ENCODE peak calls at places on chromosomes 16 and 17, in four cellular contexts. G is MM.1S, B is HCT116, C is pancreas. F is an unnamed sample.

GRCh38 chr17:82065193-82065637 is 389 bp downstream of the DUS1L start:
- DNase-seq in C (no peak), B (no peak), G (peak; percentile 19), F (no peak)

GRCh38 chr17:55717898-55718735 is 4.5 kb downstream of the TMEM100 start:
- DNase-seq in C (peak; percentile 82), B (peak; percentile 65), G (peak; percentile 72), F (peak; percentile 79)

GRCh38 chr16:31513126-31513525 is 4.9 kb upstream of the RUSF1 start:
- DNase-seq in C (no peak), G (no peak), B (no peak), F (no peak)

GRCh38 chr16:2296662-2297505 is 29.0 kb upstream of the RNPS1 start:
- DNase-seq in C (peak; percentile 72), B (peak; percentile 8), G (peak; percentile 17), F (peak; percentile 18)

GRCh38 chr17:44069974-44070454 is 521 bp upstream of the G6PC3 start:
- DNase-seq in B (peak; percentile 36), G (no peak), C (no peak), F (no peak)

GRCh38 chr17:80946449-80946848 is 45.2 kb upstream of the CHMP6 start:
- DNase-seq in C (peak; percentile 7), B (no peak), G (no peak), F (no peak)

GRCh38 chr17:15998031-15998574 is 1.4 kb downstream of the ZSWIM7 start:
- DNase-seq in C (no peak), G (no peak), B (no peak), F (no peak)

GRCh38 chr16:3467920-3468319 is 24.4 kb downstream of the NAA60 start:
- DNase-seq in G (no peak), C (no peak), B (no peak), F (no peak)

GRCh38 chr16:3536271-3536671 is 35.5 kb downstream of the CLUAP1 start:
- DNase-seq in G (no peak), B (no peak), C (no peak), F (no peak)

GRCh38 chr17:69819316-69820087 is 255.5 kb upstream of the KCNJ16 start:
- DNase-seq in C (no peak), G (no peak), B (no peak), F (no peak)

GRCh38 chr17:13931752-13932477 is 137.4 kb upstream of the COX10 start:
- DNase-seq in B (no peak), G (no peak), C (no peak), F (no peak)

GRCh38 chr17:50865060-50865867 is 890 bp downstream of the TOB1 start:
- DNase-seq in B (peak; percentile 34), G (peak; percentile 61), C (peak; percentile 86), F (peak; percentile 26)

GRCh38 chr16:16062023-16062932 is 112.9 kb downstream of the ABCC1 start:
- DNase-seq in C (no peak), G (no peak), B (no peak), F (no peak)

GRCh38 chr17:9928601-9929341 is 23.7 kb upstream of the RCVRN start:
- DNase-seq in B (peak; percentile 66), C (no peak), G (no peak), F (peak; percentile 37)

GRCh38 chr16:53502331-53503269 is at the start of gene AKTIP:
- DNase-seq in C (peak; percentile 91), G (peak; percentile 72), B (no peak), F (no peak)

GRCh38 chr16:67155305-67156145 is 4.2 kb downstream of the TRADD start:
- DNase-seq in G (peak; percentile 77), C (peak; percentile 95), B (no peak), F (peak; percentile 84)

GRCh38 chr16:70779361-70779760 is 21.6 kb downstream of the VAC14 start:
- DNase-seq in B (no peak), C (no peak), G (no peak), F (no peak)

GRCh38 chr16:68417711-68418301 is 30.5 kb downstream of the SMPD3 start:
- DNase-seq in C (peak; percentile 75), G (peak; percentile 92), B (no peak), F (no peak)

GRCh38 chr16:74184839-74185238 is 111.8 kb upstream of the PSMD7 start:
- DNase-seq in B (no peak), C (no peak), G (no peak), F (no peak)

GRCh38 chr16:49336581-49336980 is 37.0 kb upstream of the C16orf78 start:
- DNase-seq in G (no peak), C (no peak), B (no peak), F (no peak)

GRCh38 chr16:81878529-81878928 is 99.4 kb downstream of the PLCG2 start:
- DNase-seq in C (no peak), B (no peak), G (no peak), F (no peak)

GRCh38 chr17:21119247-21119944 is 7.4 kb upstream of the DHRS7B start:
- DNase-seq in B (peak; percentile 74), G (peak; percentile 73), C (peak; percentile 65), F (peak; percentile 51)

GRCh38 chr17:34720760-34721159 is 141.4 kb downstream of the TMEM132E start:
- DNase-seq in C (no peak), B (peak; percentile 44), G (no peak), F (no peak)

GRCh38 chr16:11016993-11017392 is 72.6 kb downstream of the CLEC16A start:
- DNase-seq in B (peak; percentile 32), G (no peak), C (peak; percentile 68), F (no peak)

GRCh38 chr16:18932243-18932997 is 6.2 kb upstream of the SMG1 start:
- DNase-seq in G (no peak), B (no peak), C (no peak), F (no peak)

GRCh38 chr16:25158401-25158800 is 46.9 kb downstream of the LCMT1 start:
- DNase-seq in B (no peak), C (no peak), G (no peak), F (no peak)

GRCh38 chr17:42409467-42410351 is 13.3 kb downstream of the CAVIN1 start:
- DNase-seq in B (peak; percentile 69), C (no peak), G (no peak), F (no peak)

GRCh38 chr17:69921046-69921445 is 154.0 kb upstream of the KCNJ16 start:
- DNase-seq in G (no peak), B (no peak), C (no peak), F (no peak)

GRCh38 chr17:1239210-1239609 is 31.0 kb upstream of the BHLHA9 start:
- DNase-seq in B (no peak), G (no peak), C (no peak), F (no peak)

GRCh38 chr17:80227666-80228065 is 7.4 kb downstream of the SLC26A11 start:
- DNase-seq in G (no peak), C (no peak), B (no peak), F (no peak)

GRCh38 chr16:3681206-3681605 is 26.7 kb downstream of the DNASE1 start:
- DNase-seq in B (no peak), C (no peak), G (no peak), F (no peak)

GRCh38 chr17:7293131-7293557 is 1.3 kb downstream of the YBX2 start:
- DNase-seq in G (no peak), B (no peak), C (no peak), F (no peak)

GRCh38 chr17:73371285-73371684 is 59.5 kb upstream of the CDC42EP4 start:
- DNase-seq in B (no peak), G (no peak), C (no peak), F (no peak)

GRCh38 chr16:75252049-75252864 is 833 bp upstream of the BCAR1 start:
- DNase-seq in G (no peak), C (no peak), B (no peak), F (no peak)

GRCh38 chr17:48444531-48445247 is 14.7 kb upstream of the SKAP1 start:
- DNase-seq in B (no peak), G (peak; percentile 4), C (no peak), F (no peak)

GRCh38 chr16:8537691-8538342 is 52.5 kb downstream of the TMEM114 start:
- DNase-seq in G (no peak), C (no peak), B (no peak), F (no peak)

GRCh38 chr17:50778988-50779387 is 11.7 kb upstream of the ANKRD40CL start:
- DNase-seq in B (no peak), C (no peak), G (no peak), F (no peak)

GRCh38 chr17:63774982-63775290 is 966 bp downstream of the DDX42 start:
- DNase-seq in G (peak; percentile 36), B (no peak), C (no peak), F (no peak)

GRCh38 chr17:8991514-8992285 is 26.2 kb upstream of the PIK3R5 start:
- DNase-seq in C (peak; percentile 74), G (peak; percentile 51), B (peak; percentile 51), F (peak; percentile 79)

GRCh38 chr17:65278050-65278819 is 141.1 kb downstream of the RGS9 start:
- DNase-seq in C (no peak), G (no peak), B (peak; percentile 57), F (peak; percentile 65)
- TF ChIP-seq CTCF in C (no peak), G (peak; percentile 42), B (peak; percentile 94), F (peak; percentile 83)

GRCh38 chr16:65065031-65065430 is 56.8 kb downstream of the CDH11 start:
- DNase-seq in G (no peak), C (no peak), B (no peak), F (no peak)
- TF ChIP-seq CTCF in G (no peak), C (no peak), B (no peak), F (no peak)

GRCh38 chr17:66426397-66427033 is 124.1 kb downstream of the PRKCA start:
- DNase-seq in B (peak; percentile 31), C (no peak), G (peak; percentile 42), F (no peak)
- TF ChIP-seq CTCF in B (peak; percentile 63), C (no peak), G (peak; percentile 48), F (peak; percentile 35)

GRCh38 chr17:49585422-49586027 is 9.9 kb downstream of the NXPH3 start:
- DNase-seq in B (no peak), C (no peak), G (no peak), F (no peak)
- TF ChIP-seq CTCF in B (peak; percentile 53), C (no peak), G (no peak), F (peak; percentile 44)

GRCh38 chr17:38970128-38970527 is 2.9 kb upstream of the FBXO47 start:
- DNase-seq in G (no peak), B (no peak), C (no peak), F (no peak)
- TF ChIP-seq CTCF in G (no peak), B (peak; percentile 31), C (no peak), F (no peak)

DNA sequence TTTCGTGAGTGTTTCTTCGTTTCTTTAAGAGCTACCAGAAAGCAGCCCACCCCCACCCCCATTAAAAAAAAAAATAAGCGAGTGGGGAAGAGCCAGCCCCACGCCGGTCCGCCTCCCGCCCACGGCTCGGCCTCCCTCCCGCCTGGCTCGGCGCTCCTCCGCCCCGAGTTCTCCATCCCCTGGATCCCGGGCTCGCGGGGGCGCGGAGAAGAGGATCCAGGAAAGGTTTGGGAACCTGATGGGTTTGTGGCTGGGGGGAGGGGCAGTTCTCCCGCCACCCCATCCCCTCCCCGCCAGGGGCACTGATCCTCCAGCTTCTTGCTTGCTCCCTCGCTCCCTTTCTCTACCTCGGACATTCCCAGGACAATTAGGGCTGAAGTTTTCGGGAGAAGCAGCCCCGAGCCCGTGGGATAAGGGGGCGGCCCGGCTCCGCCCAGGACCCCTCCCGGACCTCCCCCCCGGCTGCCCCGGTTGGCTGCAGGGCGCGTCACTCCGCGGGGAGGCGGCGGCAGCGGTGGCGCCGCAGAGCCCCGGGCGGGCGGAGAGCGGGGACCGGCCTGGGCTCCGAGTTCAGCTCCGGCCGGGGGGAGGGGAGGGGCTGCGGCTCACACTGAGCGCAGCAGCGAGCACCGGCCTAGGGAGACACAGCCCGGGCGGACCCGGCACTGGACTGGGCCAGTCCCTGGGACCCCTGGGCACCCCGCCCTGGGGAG is 1.0 kb upstream of the SALL1 start:
- DNase-seq in B (no peak), G (no peak), C (peak; percentile 71), F (peak; percentile 82)
- TF ChIP-seq CTCF in B (no peak), G (no peak), C (no peak), F (no peak)

F was measured in neural crest cell.